ENCODE peak calls at places on chromosome 14, in seven cellular contexts. H, P, I, E, A, Y and M are unnamed samples.
A peak's percentile ranks its signal among the peaks of the same experiment; 100 is the strongest.

GRCh38 chr14:58270628-58271027 is 26.0 kb downstream of the PSMA3 start:
- DNase-seq in H (no peak), P (no peak), I (no peak), E (no peak), A (no peak), Y (no peak), M (no peak)

GRCh38 chr14:57657487-57657886 is 163.8 kb upstream of the CCDC198 start:
- DNase-seq in H (no peak), P (no peak), I (no peak), E (no peak), A (no peak), Y (no peak), M (no peak)

GRCh38 chr14:100896369-100897060 is 7.0 kb downstream of the RTL1 start:
- DNase-seq in H (no peak), P (no peak), I (no peak), E (no peak), A (no peak), Y (no peak), M (no peak)

GRCh38 chr14:68788275-68789001 is 4.4 kb downstream of the ZFP36L1 start:
- DNase-seq in H (no peak), P (peak; percentile 35), I (no peak), E (no peak), A (no peak), Y (no peak), M (peak; percentile 70)

GRCh38 chr14:104659764-104660523 is 29.5 kb upstream of the INF2 start:
- DNase-seq in H (no peak), P (no peak), I (peak; percentile 50), E (no peak), A (no peak), Y (no peak), M (no peak)

GRCh38 chr14:101072070-101072469 is 168.5 kb upstream of the RTL1 start:
- DNase-seq in H (no peak), P (no peak), I (no peak), E (no peak), A (no peak), Y (no peak), M (no peak)

GRCh38 chr14:47826809-47827208 is 151.4 kb upstream of the MDGA2 start:
- DNase-seq in H (no peak), P (no peak), I (no peak), E (no peak), A (no peak), Y (no peak), M (no peak)

GRCh38 chr14:70192915-70193314 is 4.2 kb upstream of the SLC8A3 start:
- DNase-seq in H (no peak), P (no peak), I (no peak), E (no peak), A (no peak), Y (no peak), M (no peak)

GRCh38 chr14:99971087-99971928 is 93.9 kb upstream of the EVL start:
- DNase-seq in H (peak; percentile 81), P (peak; percentile 74), I (peak; percentile 68), E (no peak), A (peak; percentile 88), Y (peak; percentile 69), M (peak; percentile 79)

GRCh38 chr14:97267509-97267908 is 470.3 kb downstream of the VRK1 start:
- DNase-seq in H (no peak), P (no peak), I (no peak), E (no peak), A (no peak), Y (no peak), M (no peak)

GRCh38 chr14:81275995-81276698 is 55.4 kb upstream of the GTF2A1 start:
- DNase-seq in H (no peak), P (no peak), I (no peak), E (no peak), A (no peak), Y (no peak), M (no peak)

GRCh38 chr14:90344920-90345557 is 13.3 kb upstream of the NRDE2 start:
- DNase-seq in H (no peak), P (no peak), I (no peak), E (no peak), A (no peak), Y (no peak), M (no peak)

GRCh38 chr14:75539562-75540478 is 17.6 kb downstream of the BATF start:
- DNase-seq in H (no peak), P (no peak), I (no peak), E (no peak), A (peak; percentile 47), Y (no peak), M (no peak)

GRCh38 chr14:77205566-77205965 is 24.0 kb downstream of the TMEM63C start:
- DNase-seq in H (no peak), P (no peak), I (no peak), E (no peak), A (no peak), Y (no peak), M (no peak)

GRCh38 chr14:100577321-100577985 is 9.8 kb downstream of the BEGAIN start:
- DNase-seq in H (no peak), P (no peak), I (no peak), E (no peak), A (no peak), Y (no peak), M (no peak)

GRCh38 chr14:96594961-96595360 is 92.8 kb downstream of the PAPOLA start:
- DNase-seq in H (no peak), P (no peak), I (no peak), E (no peak), A (no peak), Y (no peak), M (no peak)

GRCh38 chr14:61877768-61878167 is 115.5 kb downstream of the SNAPC1 start:
- DNase-seq in H (no peak), P (no peak), I (no peak), E (no peak), A (no peak), Y (no peak), M (no peak)

GRCh38 chr14:91115986-91116385 is 2.1 kb downstream of the DGLUCY start:
- DNase-seq in H (no peak), P (peak; percentile 40), I (no peak), E (no peak), A (no peak), Y (no peak), M (no peak)

GRCh38 chr14:104202259-104203070 is 64.1 kb downstream of the KIF26A start:
- DNase-seq in H (no peak), P (no peak), I (no peak), E (no peak), A (no peak), Y (no peak), M (no peak)

GRCh38 chr14:93527076-93527692 is 96.4 kb downstream of the UNC79 start:
- DNase-seq in H (no peak), P (no peak), I (no peak), E (no peak), A (no peak), Y (no peak), M (peak; percentile 23)

GRCh38 chr14:26601856-26602255 is 4.0 kb upstream of the NOVA1 start:
- DNase-seq in H (no peak), P (no peak), I (no peak), E (no peak), A (no peak), Y (no peak), M (no peak)

GRCh38 chr14:32004300-32004699 is 72.8 kb upstream of the ARHGAP5 start:
- DNase-seq in H (no peak), P (peak; percentile 45), I (no peak), E (no peak), A (no peak), Y (peak; percentile 66), M (no peak)

GRCh38 chr14:103029936-103030335 is 27.4 kb downstream of the CDC42BPB start:
- DNase-seq in H (no peak), P (no peak), I (no peak), E (no peak), A (no peak), Y (no peak), M (no peak)

GRCh38 chr14:47722929-47723693 is 47.7 kb upstream of the MDGA2 start:
- DNase-seq in H (no peak), P (no peak), I (no peak), E (no peak), A (no peak), Y (no peak), M (no peak)

GRCh38 chr14:67571991-67572323 is 28.1 kb downstream of the PIGH start:
- DNase-seq in H (no peak), P (no peak), I (no peak), E (no peak), A (no peak), Y (no peak), M (no peak)

GRCh38 chr14:92409069-92409468 is 86.1 kb downstream of the SLC24A4 start:
- DNase-seq in H (no peak), P (no peak), I (no peak), E (no peak), A (no peak), Y (no peak), M (no peak)

GRCh38 chr14:45287609-45288008 is 34.6 kb upstream of the MIS18BP1 start:
- DNase-seq in H (no peak), P (no peak), I (no peak), E (no peak), A (no peak), Y (no peak), M (no peak)

GRCh38 chr14:93105362-93105761 is 10.4 kb downstream of the ITPK1 start:
- DNase-seq in H (no peak), P (no peak), I (no peak), E (no peak), A (no peak), Y (peak; percentile 67), M (no peak)

GRCh38 chr14:53144244-53144643 is 8.9 kb downstream of the DDHD1 start:
- DNase-seq in H (no peak), P (no peak), I (no peak), E (no peak), A (no peak), Y (no peak), M (no peak)

GRCh38 chr14:99468836-99469592 is 11.6 kb downstream of the SETD3 start:
- DNase-seq in H (no peak), P (no peak), I (no peak), E (no peak), A (no peak), Y (peak; percentile 27), M (no peak)